ENCODE peak calls at places on chromosomes 3 and 15, in four cellular contexts. One of them, this sample, is unnamed.

GRCh38 chr15:25177955-25178801 is 223.4 kb downstream of the SNRPN start:
- DNase-seq in ovary: peak; percentile 13
- DNase-seq in esophagus muscularis mucosa: peak; percentile 91
- DNase-seq in HepG2: no peak
- DNase-seq in this sample: peak; percentile 45

GRCh38 chr15:61762682-61763081 is 297.6 kb downstream of the VPS13C start:
- DNase-seq in ovary: no peak
- DNase-seq in esophagus muscularis mucosa: no peak
- DNase-seq in HepG2: no peak
- DNase-seq in this sample: no peak

GRCh38 chr3:36542186-36542585 is 161.9 kb downstream of the STAC start:
- DNase-seq in ovary: no peak
- DNase-seq in esophagus muscularis mucosa: peak; percentile 34
- DNase-seq in HepG2: no peak
- DNase-seq in this sample: no peak

GRCh38 chr3:57959407-57960173 is 48.6 kb upstream of the FLNB start:
- DNase-seq in ovary: peak; percentile 54
- DNase-seq in esophagus muscularis mucosa: no peak
- DNase-seq in HepG2: no peak
- DNase-seq in this sample: no peak

GRCh38 chr3:81958967-81959625 is 197.7 kb upstream of the GBE1 start:
- DNase-seq in ovary: no peak
- DNase-seq in esophagus muscularis mucosa: no peak
- DNase-seq in HepG2: no peak
- DNase-seq in this sample: no peak

GRCh38 chr15:67815036-67815592 is 10.2 kb upstream of the SKOR1 start:
- DNase-seq in ovary: no peak
- DNase-seq in esophagus muscularis mucosa: no peak
- DNase-seq in HepG2: no peak
- DNase-seq in this sample: peak; percentile 30

GRCh38 chr3:181613813-181614212 is 97.9 kb upstream of the SOX2 start:
- DNase-seq in ovary: no peak
- DNase-seq in esophagus muscularis mucosa: no peak
- DNase-seq in HepG2: no peak
- DNase-seq in this sample: no peak

GRCh38 chr15:56227315-56227714 is 16.4 kb downstream of the RFX7 start:
- DNase-seq in ovary: no peak
- DNase-seq in esophagus muscularis mucosa: no peak
- DNase-seq in HepG2: no peak
- DNase-seq in this sample: no peak

GRCh38 chr3:16828815-16829214 is 55.9 kb upstream of the PLCL2 start:
- DNase-seq in ovary: no peak
- DNase-seq in esophagus muscularis mucosa: peak; percentile 24
- DNase-seq in HepG2: no peak
- DNase-seq in this sample: no peak

GRCh38 chr15:73936181-73936580 is 9.9 kb downstream of the LOXL1 start:
- DNase-seq in ovary: peak; percentile 75
- DNase-seq in esophagus muscularis mucosa: no peak
- DNase-seq in HepG2: no peak
- DNase-seq in this sample: no peak

GRCh38 chr3:152376351-152377183 is 107.8 kb downstream of the MBNL1 start:
- DNase-seq in ovary: no peak
- DNase-seq in esophagus muscularis mucosa: no peak
- DNase-seq in HepG2: no peak
- DNase-seq in this sample: no peak

GRCh38 chr3:115766587-115767492 is 143.5 kb downstream of the GAP43 start:
- DNase-seq in ovary: no peak
- DNase-seq in esophagus muscularis mucosa: no peak
- DNase-seq in HepG2: no peak
- DNase-seq in this sample: no peak

GRCh38 chr3:31908391-31909097 is 72.5 kb downstream of the OSBPL10 start:
- DNase-seq in ovary: no peak
- DNase-seq in esophagus muscularis mucosa: no peak
- DNase-seq in HepG2: peak; percentile 9
- DNase-seq in this sample: no peak

GRCh38 chr15:67731112-67731761 is 94.1 kb upstream of the SKOR1 start:
- DNase-seq in ovary: no peak
- DNase-seq in esophagus muscularis mucosa: no peak
- DNase-seq in HepG2: no peak
- DNase-seq in this sample: no peak

GRCh38 chr3:535566-536416 is 339.2 kb downstream of the CHL1 start:
- DNase-seq in ovary: peak; percentile 34
- DNase-seq in esophagus muscularis mucosa: no peak
- DNase-seq in HepG2: no peak
- DNase-seq in this sample: peak; percentile 73

GRCh38 chr15:43912991-43913927 is 86.5 kb downstream of the WDR76 start:
- DNase-seq in ovary: no peak
- DNase-seq in esophagus muscularis mucosa: no peak
- DNase-seq in HepG2: peak; percentile 46
- DNase-seq in this sample: no peak

GRCh38 chr3:8769088-8769822 is at the start of gene OXTR:
- DNase-seq in ovary: peak; percentile 75
- DNase-seq in esophagus muscularis mucosa: peak; percentile 75
- DNase-seq in HepG2: peak; percentile 40
- DNase-seq in this sample: no peak

GRCh38 chr15:62549345-62549970 is 384.4 kb upstream of the C2CD4B start:
- DNase-seq in ovary: no peak
- DNase-seq in esophagus muscularis mucosa: no peak
- DNase-seq in HepG2: peak; percentile 40
- DNase-seq in this sample: no peak

GRCh38 chr3:99966657-99967420 is 147.5 kb downstream of the FILIP1L start:
- DNase-seq in ovary: no peak
- DNase-seq in esophagus muscularis mucosa: no peak
- DNase-seq in HepG2: no peak
- DNase-seq in this sample: no peak

GRCh38 chr3:170740726-170741591 is 129.0 kb downstream of the RPL22L1 start:
- DNase-seq in ovary: peak; percentile 70
- DNase-seq in esophagus muscularis mucosa: no peak
- DNase-seq in HepG2: no peak
- DNase-seq in this sample: peak; percentile 88

GRCh38 chr3:414063-414462 is 217.5 kb downstream of the CHL1 start:
- DNase-seq in ovary: no peak
- DNase-seq in esophagus muscularis mucosa: no peak
- DNase-seq in HepG2: no peak
- DNase-seq in this sample: no peak

GRCh38 chr15:82043726-82044372 is 2.0 kb downstream of the MEX3B start:
- DNase-seq in ovary: peak; percentile 52
- DNase-seq in esophagus muscularis mucosa: no peak
- DNase-seq in HepG2: no peak
- DNase-seq in this sample: peak; percentile 73

GRCh38 chr3:43473228-43473627 is 148.6 kb downstream of the ANO10 start:
- DNase-seq in ovary: no peak
- DNase-seq in esophagus muscularis mucosa: no peak
- DNase-seq in HepG2: no peak
- DNase-seq in this sample: no peak

GRCh38 chr3:43481325-43481860 is 140.4 kb downstream of the ANO10 start:
- DNase-seq in ovary: no peak
- DNase-seq in esophagus muscularis mucosa: no peak
- DNase-seq in HepG2: no peak
- DNase-seq in this sample: no peak

GRCh38 chr3:43478380-43478779 is 143.4 kb downstream of the ANO10 start:
- DNase-seq in ovary: no peak
- DNase-seq in esophagus muscularis mucosa: no peak
- DNase-seq in HepG2: no peak
- DNase-seq in this sample: no peak

GRCh38 chr3:43473737-43474136 is 148.1 kb downstream of the ANO10 start:
- DNase-seq in ovary: no peak
- DNase-seq in esophagus muscularis mucosa: no peak
- DNase-seq in HepG2: no peak
- DNase-seq in this sample: no peak

GRCh38 chr3:43477600-43477999 is 144.2 kb downstream of the ANO10 start:
- DNase-seq in ovary: no peak
- DNase-seq in esophagus muscularis mucosa: no peak
- DNase-seq in HepG2: no peak
- DNase-seq in this sample: no peak
- TF ChIP-seq EP300 in ovary: no peak
- TF ChIP-seq EP300 in esophagus muscularis mucosa: no peak
- TF ChIP-seq EP300 in HepG2: no peak
- TF ChIP-seq EP300 in this sample: no peak

GRCh38 chr3:134652409-134652831 is 1.6 kb upstream of the KY start:
- DNase-seq in ovary: no peak
- DNase-seq in esophagus muscularis mucosa: peak; percentile 77
- DNase-seq in HepG2: no peak
- DNase-seq in this sample: no peak

GRCh38 chr3:134649106-134649705 is 1.6 kb downstream of the KY start:
- DNase-seq in ovary: no peak
- DNase-seq in esophagus muscularis mucosa: no peak
- DNase-seq in HepG2: no peak
- DNase-seq in this sample: no peak

GRCh38 chr3:134652886-134653630 is 2.2 kb upstream of the KY start:
- DNase-seq in ovary: no peak
- DNase-seq in esophagus muscularis mucosa: peak; percentile 79
- DNase-seq in HepG2: no peak
- DNase-seq in this sample: no peak

GRCh38 chr3:134651347-134652041 is 672 bp upstream of the KY start:
- DNase-seq in ovary: peak; percentile 76
- DNase-seq in esophagus muscularis mucosa: peak; percentile 89
- DNase-seq in HepG2: no peak
- DNase-seq in this sample: peak; percentile 84

DNA sequence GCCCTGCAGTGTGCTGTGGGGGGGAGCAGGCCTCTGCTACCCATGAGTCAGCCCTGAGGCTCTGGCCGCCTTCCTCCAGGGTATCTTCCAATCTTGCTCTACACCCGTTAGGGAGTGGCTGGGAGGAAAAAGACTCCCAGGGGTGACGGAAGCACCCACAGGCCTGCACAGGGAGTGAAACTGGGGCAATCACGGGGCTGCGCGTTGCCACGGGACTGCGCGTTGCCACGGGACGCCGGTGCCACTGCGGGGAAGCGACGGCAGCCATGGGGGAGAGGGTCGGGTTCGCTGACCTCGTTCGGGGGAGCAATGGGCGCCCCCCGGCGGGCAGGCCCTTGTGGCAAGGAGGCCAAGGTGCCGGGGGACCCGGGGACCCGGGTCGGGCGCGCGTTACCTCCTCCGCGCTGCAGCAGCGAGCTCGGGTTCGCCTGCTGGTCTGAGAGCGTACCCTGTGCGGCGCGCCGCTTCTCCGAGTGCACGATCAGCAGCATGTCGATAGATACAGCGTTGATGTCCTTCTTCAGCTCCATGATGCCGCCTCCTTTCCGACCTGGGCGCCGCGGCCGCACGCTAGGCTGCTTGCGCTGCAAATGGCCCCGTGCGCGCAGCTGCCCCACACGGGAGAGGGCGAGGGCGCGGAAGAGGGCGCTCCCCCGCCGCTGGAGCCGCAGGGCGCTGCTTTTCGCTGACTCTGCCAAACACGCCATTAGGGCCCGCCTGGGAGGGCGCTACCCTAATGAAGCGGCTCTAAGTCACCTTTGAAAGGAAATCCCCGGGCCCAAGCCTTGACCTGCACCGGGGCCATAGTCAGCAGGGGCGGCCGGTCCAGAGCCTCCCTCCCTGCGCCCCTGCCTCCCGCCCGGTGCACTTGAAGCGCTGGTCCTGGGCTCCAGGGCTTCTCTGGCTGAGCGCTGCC is at the start of gene KY:
- DNase-seq in ovary: peak; percentile 77
- DNase-seq in esophagus muscularis mucosa: peak; percentile 92
- DNase-seq in HepG2: no peak
- DNase-seq in this sample: no peak
- TF ChIP-seq EP300 in ovary: no peak
- TF ChIP-seq EP300 in esophagus muscularis mucosa: no peak
- TF ChIP-seq EP300 in HepG2: no peak
- TF ChIP-seq EP300 in this sample: no peak

DNA sequence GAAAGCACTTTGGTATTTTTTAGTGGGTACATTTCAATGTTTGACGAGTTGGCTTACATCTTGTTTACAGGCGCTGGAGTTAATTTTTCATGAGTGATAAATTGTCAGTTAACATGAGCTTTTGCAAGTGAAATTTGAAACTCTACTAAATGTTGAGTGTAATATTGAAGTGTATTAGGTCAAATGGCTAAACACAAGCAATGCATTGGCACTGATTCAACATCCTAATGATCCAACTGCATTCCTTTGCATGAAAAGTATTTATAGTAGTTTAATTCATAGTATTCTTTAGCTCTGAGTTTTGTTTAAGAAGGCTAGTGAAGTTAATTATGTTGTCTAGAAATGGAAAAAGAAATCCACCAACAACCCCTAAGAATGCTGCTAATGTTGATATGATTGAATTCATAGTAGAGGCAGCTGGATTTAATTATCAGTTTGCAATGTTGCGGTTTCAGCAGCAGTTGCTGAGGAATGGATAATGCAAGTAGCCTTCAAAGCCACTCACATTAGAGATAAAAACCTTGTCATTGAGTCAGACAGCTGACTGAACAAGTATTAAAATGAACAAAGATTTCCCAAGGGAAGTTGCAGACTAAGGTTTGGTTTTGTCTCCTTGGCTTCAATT is 245.6 kb upstream of the GOLIM4 start:
- DNase-seq in ovary: no peak
- DNase-seq in esophagus muscularis mucosa: no peak
- DNase-seq in HepG2: no peak
- DNase-seq in this sample: no peak
- TF ChIP-seq EP300 in ovary: no peak
- TF ChIP-seq EP300 in esophagus muscularis mucosa: no peak
- TF ChIP-seq EP300 in HepG2: no peak
- TF ChIP-seq EP300 in this sample: no peak

GRCh38 chr15:59779110-59779509 is 90.0 kb upstream of the BNIP2 start:
- DNase-seq in ovary: no peak
- DNase-seq in esophagus muscularis mucosa: no peak
- DNase-seq in HepG2: no peak
- DNase-seq in this sample: no peak
- TF ChIP-seq EP300 in ovary: no peak
- TF ChIP-seq EP300 in esophagus muscularis mucosa: no peak
- TF ChIP-seq EP300 in HepG2: no peak
- TF ChIP-seq EP300 in this sample: no peak

GRCh38 chr3:50321146-50321843 is 1.2 kb downstream of the HYAL2 start:
- DNase-seq in ovary: peak; percentile 93
- DNase-seq in esophagus muscularis mucosa: peak; percentile 97
- DNase-seq in HepG2: peak; percentile 84
- DNase-seq in this sample: peak; percentile 95
- TF ChIP-seq EP300 in ovary: no peak
- TF ChIP-seq EP300 in esophagus muscularis mucosa: no peak
- TF ChIP-seq EP300 in HepG2: no peak
- TF ChIP-seq EP300 in this sample: no peak

GRCh38 chr3:132432639-132433038 is 15.3 kb downstream of the DNAJC13 start:
- DNase-seq in ovary: no peak
- DNase-seq in esophagus muscularis mucosa: no peak
- DNase-seq in HepG2: no peak
- DNase-seq in this sample: no peak
- TF ChIP-seq EP300 in ovary: no peak
- TF ChIP-seq EP300 in esophagus muscularis mucosa: no peak
- TF ChIP-seq EP300 in HepG2: no peak
- TF ChIP-seq EP300 in this sample: no peak